ENCODE peak calls at places on chromosomes 1 and 21, in nine cellular contexts. M is stomach, Z is A549, P is K562, L is vagina, E is ovary, T is uterus, B is body of pancreas, C is IMR-90. H is an unnamed sample. For H3K4me1, the result is how much of the 10 kb centered on the place peaks cover.

GRCh38 chr1:224182057-224182865 is 779 bp upstream of the DEGS1 start:
- DNase-seq in M (peak), Z (peak), P (no peak), L (no peak), E (no peak), T (no peak), B (no peak), C (no peak), H (no peak)

GRCh38 chr1:109089242-109090015 is 1.1 kb upstream of the TMEM167B start:
- DNase-seq in M (peak), Z (peak), P (peak), L (no peak), E (no peak), T (no peak), B (peak), C (peak), H (peak)

GRCh38 chr1:203480084-203480483 is 4.5 kb downstream of the PRELP start:
- DNase-seq in M (no peak), Z (no peak), P (no peak), L (no peak), E (no peak), T (no peak), B (no peak), C (peak), H (no peak)

GRCh38 chr1:176193023-176193422 is 14.1 kb downstream of the COP1 start:
- DNase-seq in M (no peak), Z (no peak), P (no peak), L (no peak), E (no peak), T (no peak), B (no peak), C (no peak), H (no peak)

GRCh38 chr1:41712687-41713086 is 206.0 kb downstream of the HIVEP3 start:
- DNase-seq in M (no peak), Z (no peak), P (no peak), L (no peak), E (no peak), T (no peak), B (peak), C (no peak), H (peak)

GRCh38 chr21:36535618-36536241 is 55.8 kb upstream of the CLDN14 start:
- DNase-seq in M (no peak), Z (no peak), P (no peak), L (no peak), E (no peak), T (no peak), B (no peak), C (no peak), H (no peak)

GRCh38 chr21:43880111-43880985 is 15.3 kb downstream of the AGPAT3 start:
- DNase-seq in M (peak), Z (no peak), P (no peak), L (no peak), E (no peak), T (no peak), B (peak), C (peak), H (peak)

GRCh38 chr1:54312874-54313316 is 93.3 kb downstream of the SSBP3 start:
- DNase-seq in M (no peak), Z (no peak), P (no peak), L (no peak), E (peak), T (peak), B (peak), C (peak), H (peak)

GRCh38 chr21:38917045-38917774 is 111.5 kb downstream of the ETS2 start:
- DNase-seq in M (peak), Z (no peak), P (no peak), L (peak), E (no peak), T (no peak), B (no peak), C (no peak), H (no peak)

GRCh38 chr1:182015360-182015759 is 46.2 kb downstream of the ZNF648 start:
- DNase-seq in M (no peak), Z (no peak), P (no peak), L (no peak), E (no peak), T (no peak), B (no peak), C (no peak), H (no peak)

GRCh38 chr1:45012639-45013278 is 705 bp downstream of the UROD start:
- DNase-seq in M (peak), Z (peak), P (peak), L (no peak), E (peak), T (peak), B (peak), C (peak), H (peak)
- H3K4me1 ChIP-seq in M (under half), Z (under half), P (under half), L (under half), E (under half), T (under half), B (under half), C (under half), H (under half)

GRCh38 chr1:67736750-67737149 is 51.7 kb downstream of the GADD45A start:
- DNase-seq in M (no peak), Z (no peak), P (no peak), L (no peak), E (no peak), T (no peak), B (no peak), C (no peak), H (no peak)
- TF ChIP-seq POLR2A in M (no peak), Z (no peak), P (no peak), L (no peak), E (no peak), T (no peak), B (no peak), C (no peak), H (no peak)

DNA sequence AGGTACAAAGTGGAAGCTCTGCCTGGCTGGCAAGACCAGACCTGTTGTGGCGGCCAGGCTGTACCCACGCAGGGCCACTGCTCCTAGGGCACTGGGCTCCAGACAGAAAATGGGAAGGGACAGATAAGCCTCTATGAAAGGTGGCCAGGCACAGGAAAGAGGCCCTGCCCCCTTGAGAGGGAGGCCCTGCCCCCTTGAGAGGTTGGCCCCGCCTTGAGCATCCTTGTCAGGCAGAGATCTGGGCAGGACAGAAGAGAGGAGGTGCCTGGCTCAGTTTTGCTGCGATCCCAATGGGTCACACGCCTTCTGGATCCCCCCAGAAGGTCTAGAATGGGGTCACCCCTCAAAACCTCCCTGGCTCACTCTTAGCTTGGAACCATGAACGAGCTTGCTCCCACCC is 17.4 kb upstream of the ECE1 start:
- DNase-seq in M (no peak), Z (no peak), P (peak), L (no peak), E (no peak), T (no peak), B (no peak), C (no peak), H (peak)
- H3K4me1 ChIP-seq in M (under half), Z (half or more), P (under half), L (half or more), E (under half), T (under half), B (half or more), C (half or more), H (under half)

GRCh38 chr1:212610575-212610967 is 2.0 kb downstream of the ATF3 start:
- DNase-seq in M (no peak), Z (no peak), P (no peak), L (no peak), E (no peak), T (no peak), B (no peak), C (no peak), H (no peak)

GRCh38 chr1:212611000-212611636 is 2.6 kb downstream of the ATF3 start:
- DNase-seq in M (no peak), Z (no peak), P (no peak), L (no peak), E (no peak), T (no peak), B (no peak), C (no peak), H (no peak)

GRCh38 chr1:212613440-212614335 is 5.1 kb downstream of the ATF3 start:
- DNase-seq in M (no peak), Z (no peak), P (no peak), L (no peak), E (no peak), T (no peak), B (no peak), C (no peak), H (no peak)

GRCh38 chr1:212614398-212615091 is 6.0 kb downstream of the ATF3 start:
- DNase-seq in M (no peak), Z (no peak), P (no peak), L (no peak), E (no peak), T (no peak), B (no peak), C (no peak), H (no peak)

DNA sequence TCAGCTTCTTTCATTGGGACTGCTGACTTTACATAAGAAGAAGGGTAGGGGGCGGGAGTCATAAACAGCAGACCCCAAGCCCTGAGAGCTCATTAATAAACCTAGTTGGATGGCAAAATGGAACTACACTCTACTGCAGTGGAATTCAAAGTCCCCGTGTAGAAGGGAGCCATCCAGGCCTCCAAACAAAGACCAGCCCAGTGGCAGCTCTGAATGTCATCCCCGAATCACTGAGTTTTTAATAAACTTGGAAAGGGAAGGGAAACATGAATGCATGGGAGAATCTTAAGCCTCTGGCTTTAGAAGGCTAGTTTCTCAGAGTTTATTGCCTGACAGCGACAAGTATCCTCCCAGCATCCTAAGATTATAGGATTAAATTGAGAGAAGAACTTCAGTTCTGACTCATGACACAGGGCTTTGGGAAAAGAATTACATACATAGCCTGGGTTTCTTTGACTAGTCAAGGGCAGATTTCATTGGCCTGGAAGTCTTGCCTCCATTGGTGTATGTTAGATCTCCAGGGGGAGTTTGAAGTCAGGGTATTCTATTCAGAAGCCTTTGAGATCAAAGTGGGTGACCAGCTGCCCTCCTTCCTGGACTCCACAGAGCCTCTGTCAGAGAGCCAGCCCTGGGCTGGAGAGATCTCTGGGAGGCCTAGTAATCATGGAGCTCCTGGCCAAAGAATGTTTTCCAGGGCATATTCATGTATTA is 3.8 kb downstream of the ATF3 start:
- DNase-seq in M (no peak), Z (no peak), P (no peak), L (no peak), E (no peak), T (no peak), B (no peak), C (no peak), H (no peak)
- TF ChIP-seq POLR2A in M (no peak), Z (no peak), P (no peak), L (no peak), E (no peak), T (no peak), B (no peak), C (peak), H (no peak)

DNA sequence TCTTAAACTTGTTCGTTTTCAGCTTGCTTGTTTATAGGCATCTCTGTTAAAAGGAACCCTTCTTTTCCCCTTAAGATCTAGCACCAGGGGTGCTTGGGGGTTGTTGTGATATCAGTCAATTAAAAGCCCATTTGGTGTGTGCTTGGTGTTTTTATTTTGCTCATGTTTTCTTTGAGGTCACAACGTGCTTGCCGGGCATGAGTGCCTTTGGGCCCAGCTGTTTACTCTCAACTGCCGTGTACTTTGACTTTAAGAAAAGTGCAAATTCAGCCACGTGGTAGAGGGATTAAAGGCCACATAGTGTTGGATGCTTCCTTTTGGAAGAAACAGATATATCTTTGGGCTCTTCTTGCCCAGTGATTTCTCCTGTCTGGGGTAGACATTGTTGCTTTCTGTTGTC is 10.5 kb downstream of the ARID1A start:
- DNase-seq in M (no peak), Z (no peak), P (no peak), L (no peak), E (no peak), T (no peak), B (no peak), C (no peak), H (no peak)
- H3K4me1 ChIP-seq in M (half or more), Z (half or more), P (under half), L (half or more), E (under half), T (under half), B (half or more), C (under half), H (under half)

DNA sequence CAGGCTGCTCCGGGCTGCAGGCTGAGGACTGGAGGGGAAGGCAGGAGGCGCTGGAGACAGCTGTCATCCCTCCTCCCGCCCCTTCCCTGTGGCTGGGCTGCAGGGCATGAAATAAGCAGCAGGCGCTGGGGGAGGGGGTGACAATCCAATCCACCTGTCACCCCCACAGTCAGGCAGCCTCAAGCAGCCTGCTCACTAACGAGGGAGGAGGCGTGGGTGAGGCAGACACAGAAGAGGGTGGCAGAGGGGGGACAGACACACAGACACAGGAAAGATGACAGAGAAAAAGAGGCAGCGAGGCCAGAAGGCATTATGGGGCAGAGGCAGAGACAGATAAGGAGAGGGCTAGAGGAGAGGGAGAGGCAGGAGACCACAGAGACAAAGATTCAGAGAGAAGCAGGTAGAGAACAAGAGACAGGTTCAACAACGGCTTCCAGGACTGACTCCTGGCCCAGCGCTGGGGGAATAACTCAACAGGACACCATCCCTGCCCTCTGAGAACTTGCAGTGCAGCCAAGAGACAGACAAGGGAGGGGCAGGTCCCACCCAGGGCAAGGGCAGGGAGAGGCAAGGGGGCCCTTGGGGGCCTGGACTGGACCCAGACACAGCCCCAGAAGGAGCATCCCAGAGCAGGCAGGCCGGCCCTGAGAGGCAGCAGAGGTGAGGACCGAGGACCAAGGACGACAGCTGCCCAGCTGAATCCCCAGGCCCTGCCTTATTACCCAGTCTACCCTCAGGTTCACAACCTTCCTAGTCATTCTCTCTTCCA is 11.2 kb downstream of the MEF2D start:
- DNase-seq in M (no peak), Z (no peak), P (peak), L (no peak), E (no peak), T (no peak), B (peak), C (peak), H (peak)
- TF ChIP-seq POLR2A in M (no peak), Z (no peak), P (no peak), L (no peak), E (no peak), T (no peak), B (no peak), C (no peak), H (peak)

DNA sequence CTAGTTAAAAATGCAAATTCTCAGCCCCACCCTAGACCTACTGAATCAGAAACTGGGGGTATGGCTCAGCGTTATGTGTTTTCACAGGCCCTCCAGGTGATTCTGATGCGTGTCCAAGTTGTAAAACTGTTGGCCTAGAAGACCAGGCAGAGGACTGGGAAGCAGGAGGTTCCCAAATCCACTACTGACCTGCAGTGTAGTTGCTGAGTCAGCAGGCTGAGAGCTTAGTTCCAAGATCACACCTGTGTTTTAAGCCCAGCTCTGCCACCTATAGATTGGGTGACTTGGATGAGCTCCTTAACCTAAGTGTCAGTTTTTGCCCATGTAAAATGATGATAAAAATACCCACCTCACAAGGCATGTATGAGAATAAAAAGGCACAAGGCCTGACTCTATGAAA is 4.1 kb downstream of the GRHL3 start:
- DNase-seq in M (no peak), Z (no peak), P (no peak), L (no peak), E (no peak), T (no peak), B (no peak), C (no peak), H (no peak)
- H3K4me1 ChIP-seq in M (under half), Z (under half), P (under half), L (under half), E (under half), T (under half), B (under half), C (under half), H (under half)

GRCh38 chr1:9437931-9438330 is 101.3 kb upstream of the SLC25A33 start:
- DNase-seq in M (no peak), Z (no peak), P (no peak), L (no peak), E (no peak), T (peak), B (peak), C (peak), H (no peak)

GRCh38 chr1:9435854-9436253 is 103.4 kb upstream of the SLC25A33 start:
- DNase-seq in M (no peak), Z (no peak), P (no peak), L (no peak), E (no peak), T (no peak), B (peak), C (no peak), H (no peak)

GRCh38 chr1:9436258-9436657 is 103.0 kb upstream of the SLC25A33 start:
- DNase-seq in M (no peak), Z (no peak), P (no peak), L (no peak), E (no peak), T (no peak), B (peak), C (no peak), H (no peak)

GRCh38 chr1:9434247-9434646 is 105.0 kb upstream of the SLC25A33 start:
- DNase-seq in M (no peak), Z (no peak), P (no peak), L (no peak), E (no peak), T (peak), B (no peak), C (no peak), H (no peak)

GRCh38 chr1:9435101-9435636 is 104.1 kb upstream of the SLC25A33 start:
- DNase-seq in M (peak), Z (no peak), P (no peak), L (no peak), E (no peak), T (no peak), B (peak), C (no peak), H (peak)
- TF ChIP-seq POLR2A in M (no peak), Z (no peak), P (no peak), L (no peak), E (no peak), T (no peak), B (no peak), C (no peak), H (no peak)